ENCODE peak calls at places on chromosomes 5 and 9, in five cellular contexts. M is T1000, J is amniotic epithelial cell, K is hepatic stellate cell, Y is activated gamma-delta T cell treated with Interleukin-2 at 50 U/mL for 16 hours. Z is an unnamed sample.

GRCh38 chr5:78473747-78474146 is 113.3 kb downstream of the SCAMP1 start:
- DNase-seq in M (no peak), K (no peak), J (no peak), Y (no peak), Z (no peak)

GRCh38 chr5:172939561-172939960 is 19.7 kb upstream of the RPL26L1 start:
- DNase-seq in M (no peak), J (no peak), Y (no peak), K (no peak), Z (no peak)

GRCh38 chr9:76817489-76817888 is 53.3 kb downstream of the PCA3 start:
- DNase-seq in J (peak), K (peak), Y (no peak), M (peak), Z (no peak)

GRCh38 chr9:123460091-123460490 is 104.1 kb downstream of the CRB2 start:
- DNase-seq in M (no peak), K (no peak), J (peak), Y (no peak), Z (no peak)

GRCh38 chr9:6413365-6414263 is 615 bp downstream of the UHRF2 start:
- DNase-seq in Y (peak), M (no peak), J (no peak), K (peak), Z (peak)

GRCh38 chr5:160266752-160267345 is 37.5 kb downstream of the FABP6 start:
- DNase-seq in Y (no peak), J (no peak), M (no peak), K (no peak), Z (no peak)

GRCh38 chr9:4548796-4549725 is 58.8 kb downstream of the SLC1A1 start:
- DNase-seq in J (no peak), M (no peak), Y (no peak), K (peak), Z (peak)

GRCh38 chr5:153831976-153832375 is 206.7 kb downstream of the FAM114A2 start:
- DNase-seq in M (no peak), J (peak), Y (no peak), K (peak), Z (no peak)

GRCh38 chr5:36950586-36951457 is 74.3 kb downstream of the NIPBL start:
- DNase-seq in J (peak), Y (no peak), K (peak), M (no peak), Z (no peak)

GRCh38 chr5:110265199-110265598 is 461.3 kb downstream of the TMEM232 start:
- DNase-seq in M (no peak), J (no peak), K (no peak), Y (no peak), Z (no peak)

GRCh38 chr9:116318463-116319271 is 165.1 kb downstream of the PAPPA start:
- DNase-seq in J (peak), K (no peak), Y (no peak), M (no peak), Z (peak)

GRCh38 chr5:129917224-129917623 is 13.0 kb downstream of the CHSY3 start:
- DNase-seq in J (peak), M (no peak), Y (no peak), K (no peak), Z (no peak)

GRCh38 chr9:100322954-100323536 is 29.7 kb downstream of the TEX10 start:
- DNase-seq in J (peak), Y (peak), K (no peak), M (no peak), Z (no peak)

GRCh38 chr9:35074141-35074540 is 1.7 kb upstream of the VCP start:
- DNase-seq in M (no peak), K (no peak), J (no peak), Y (no peak), Z (no peak)

GRCh38 chr9:78666818-78667429 is 370.0 kb downstream of the PSAT1 start:
- DNase-seq in Y (no peak), M (no peak), K (no peak), J (no peak), Z (no peak)

GRCh38 chr5:37658440-37658839 is 181.4 kb downstream of the GDNF start:
- DNase-seq in J (no peak), K (peak), Y (no peak), M (no peak), Z (no peak)

GRCh38 chr5:16736158-16736994 is 119.6 kb upstream of the RETREG1 start:
- DNase-seq in K (peak), M (no peak), Y (no peak), J (peak), Z (no peak)

GRCh38 chr9:125106285-125106893 is 36.9 kb downstream of the SCAI start:
- DNase-seq in J (peak), K (peak), M (no peak), Y (no peak), Z (no peak)

GRCh38 chr5:157342822-157343402 is 77.0 kb downstream of the CYFIP2 start:
- DNase-seq in K (peak), M (no peak), Y (peak), J (peak), Z (peak)

GRCh38 chr9:37667706-37668672 is 17.2 kb downstream of the FRMPD1 start:
- DNase-seq in K (no peak), J (no peak), M (no peak), Y (no peak), Z (peak)

GRCh38 chr5:17276445-17276844 is 59.0 kb downstream of the BASP1 start:
- DNase-seq in K (no peak), J (no peak), Y (no peak), M (no peak), Z (no peak)

GRCh38 chr9:109894921-109895758 is 115.1 kb downstream of the PALM2AKAP2 start:
- DNase-seq in Y (no peak), K (peak), M (no peak), J (no peak), Z (no peak)

GRCh38 chr5:38978036-38978435 is 96.2 kb downstream of the RICTOR start:
- DNase-seq in Y (no peak), M (no peak), J (no peak), K (no peak), Z (no peak)

GRCh38 chr9:115492869-115493268 is 374.9 kb upstream of the TNC start:
- DNase-seq in K (no peak), J (no peak), Y (no peak), M (no peak), Z (no peak)

GRCh38 chr5:133369161-133369783 is 243.1 kb downstream of the FSTL4 start:
- DNase-seq in K (no peak), M (no peak), Y (no peak), J (no peak), Z (no peak)

GRCh38 chr5:52786937-52787599 is 648 bp upstream of the ITGA1 start:
- DNase-seq in Y (peak), M (no peak), J (peak), K (no peak), Z (no peak)

GRCh38 chr9:114518599-114519022 is 13.3 kb upstream of the WHRN start:
- DNase-seq in J (no peak), M (no peak), Y (no peak), K (no peak), Z (no peak)

GRCh38 chr5:61431923-61432620 is 100.0 kb downstream of the ZSWIM6 start:
- DNase-seq in M (no peak), K (no peak), Y (no peak), J (no peak), Z (no peak)

GRCh38 chr9:93297659-93298497 is 113.9 kb downstream of the WNK2 start:
- DNase-seq in M (no peak), Y (no peak), K (no peak), J (no peak), Z (peak)

GRCh38 chr5:33937700-33938506 is 1.7 kb downstream of the RXFP3 start:
- DNase-seq in J (no peak), K (no peak), M (no peak), Y (no peak), Z (no peak)

GRCh38 chr5:54757541-54757940 is 227.9 kb downstream of the ESM1 start:
- DNase-seq in M (no peak), Y (no peak), K (no peak), J (no peak), Z (no peak)

GRCh38 chr5:76818844-76819831 is at the start of gene F2RL1:
- DNase-seq in M (peak), Y (peak), K (peak), J (no peak), Z (peak)

GRCh38 chr5:134136771-134137170 is 22.3 kb downstream of the TCF7 start:
- DNase-seq in M (no peak), J (no peak), Y (no peak), K (no peak), Z (no peak)

GRCh38 chr9:107548298-107549142 is 59.0 kb upstream of the KLF4 start:
- DNase-seq in J (peak), Y (no peak), M (peak), K (peak), Z (no peak)

GRCh38 chr9:108443741-108444140 is 412.0 kb downstream of the ACTL7B start:
- DNase-seq in M (no peak), J (peak), K (peak), Y (no peak), Z (no peak)

GRCh38 chr5:169632946-169633345 is 4.1 kb upstream of the DOCK2 start:
- DNase-seq in K (no peak), M (no peak), Y (no peak), J (no peak), Z (no peak)

GRCh38 chr9:23123048-23123632 is 676.5 kb downstream of the DMRTA1 start:
- DNase-seq in Y (no peak), K (no peak), M (peak), J (peak), Z (no peak)

GRCh38 chr9:16367605-16368424 is 502.7 kb downstream of the BNC2 start:
- DNase-seq in K (peak), J (peak), M (peak), Y (no peak), Z (no peak)

GRCh38 chr9:94847486-94847885 is 121.0 kb downstream of the AOPEP start:
- DNase-seq in K (peak), Y (no peak), J (peak), M (no peak), Z (no peak)